ENCODE peak calls at places on chromosome 2, in seven cellular contexts. G, N, F, I, C, T and L are unnamed samples. For H3K9me3, the result is how much of the 10 kb centered on the place peaks cover.

GRCh38 chr2:200469708-200470600 is 39.9 kb downstream of the KCTD18 start:
- DNase-seq in C (no peak), G (no peak), T (no peak), F (no peak), N (no peak), I (no peak), L (peak)

GRCh38 chr2:9261231-9261883 is 54.7 kb downstream of the ASAP2 start:
- DNase-seq in F (no peak), C (peak), N (no peak), G (no peak), I (no peak), T (no peak), L (no peak)

GRCh38 chr2:67776276-67776675 is 286.5 kb downstream of the C1D start:
- DNase-seq in G (no peak), T (no peak), F (no peak), N (no peak), I (no peak), C (no peak), L (no peak)

GRCh38 chr2:14723684-14724083 is 91.2 kb downstream of the LRATD1 start:
- DNase-seq in C (no peak), T (no peak), G (no peak), I (no peak), F (no peak), N (no peak), L (no peak)

GRCh38 chr2:88733155-88733902 is 41.9 kb downstream of the RPIA start:
- DNase-seq in F (no peak), C (no peak), I (no peak), G (no peak), N (no peak), T (no peak), L (no peak)

GRCh38 chr2:74857215-74857614 is 23.3 kb downstream of the HK2 start:
- DNase-seq in C (no peak), T (no peak), N (no peak), I (no peak), G (no peak), F (no peak), L (no peak)

GRCh38 chr2:217058791-217059755 is 199.2 kb upstream of the TNP1 start:
- DNase-seq in N (no peak), T (no peak), F (no peak), C (no peak), I (peak), G (no peak), L (no peak)

GRCh38 chr2:198347936-198348335 is 543.5 kb downstream of the PLCL1 start:
- DNase-seq in C (no peak), I (no peak), N (no peak), F (no peak), G (no peak), T (no peak), L (no peak)

GRCh38 chr2:200350796-200351195 is 44.3 kb downstream of the SPATS2L start:
- DNase-seq in I (no peak), F (no peak), N (no peak), T (no peak), C (peak), G (no peak), L (no peak)

GRCh38 chr2:73075477-73076373 is 4.2 kb upstream of the SFXN5 start:
- DNase-seq in G (no peak), T (no peak), N (no peak), I (no peak), F (no peak), C (no peak), L (no peak)

GRCh38 chr2:10057231-10058107 is 14.1 kb downstream of the KLF11 start:
- DNase-seq in C (peak), G (no peak), N (no peak), I (peak), T (peak), F (peak), L (no peak)

GRCh38 chr2:2705871-2706270 is 374.8 kb upstream of the MYT1L start:
- DNase-seq in N (no peak), G (no peak), F (no peak), T (no peak), C (no peak), I (no peak), L (no peak)

GRCh38 chr2:206642075-206643025 is at the start of gene FAM237A:
- DNase-seq in I (peak), C (peak), F (peak), G (no peak), T (peak), N (peak), L (peak)

GRCh38 chr2:218276986-218277755 is 6.9 kb downstream of the PNKD start:
- DNase-seq in G (peak), N (no peak), C (no peak), T (no peak), F (no peak), I (no peak), L (no peak)

GRCh38 chr2:37648316-37649011 is 23.0 kb downstream of the CDC42EP3 start:
- DNase-seq in N (no peak), C (no peak), T (no peak), F (no peak), I (no peak), G (peak), L (no peak)

GRCh38 chr2:105712981-105713596 is 31.6 kb upstream of the NCK2 start:
- DNase-seq in G (no peak), F (no peak), T (no peak), N (no peak), C (peak), I (no peak), L (no peak)

GRCh38 chr2:37829202-37829601 is 95.9 kb upstream of the RMDN2 start:
- DNase-seq in G (no peak), T (no peak), N (no peak), I (no peak), C (peak), F (no peak), L (no peak)

GRCh38 chr2:235936493-235936892 is 231.7 kb downstream of the GBX2 start:
- DNase-seq in F (no peak), N (no peak), G (no peak), C (no peak), T (no peak), I (peak), L (no peak)

GRCh38 chr2:146602856-146603255 is 1242.0 kb upstream of the ACVR2A start:
- DNase-seq in G (no peak), C (peak), I (no peak), N (no peak), T (no peak), F (no peak), L (no peak)

GRCh38 chr2:24238158-24238557 is 63.3 kb downstream of the FAM228A start:
- DNase-seq in I (no peak), G (no peak), F (no peak), N (no peak), C (no peak), T (no peak), L (no peak)

GRCh38 chr2:239640210-239640609 is 239.4 kb upstream of the HDAC4 start:
- DNase-seq in I (no peak), C (no peak), N (no peak), F (no peak), T (no peak), G (no peak), L (no peak)

GRCh38 chr2:235827585-235827992 is 333.7 kb downstream of the AGAP1 start:
- DNase-seq in C (peak), T (no peak), N (peak), G (no peak), F (no peak), I (no peak), L (no peak)

GRCh38 chr2:217821536-217822147 is 181.2 kb downstream of the TNS1 start:
- DNase-seq in G (no peak), C (no peak), T (no peak), I (no peak), F (no peak), N (no peak), L (no peak)

GRCh38 chr2:15996536-15997423 is 56.4 kb downstream of the MYCN start:
- DNase-seq in N (no peak), T (no peak), C (no peak), F (no peak), G (no peak), I (no peak), L (no peak)
- H3K9me3 ChIP-seq in N (under half), T (under half), C (under half), F (under half), G (under half), I (under half), L (under half)

GRCh38 chr2:188403676-188404075 is 112.0 kb downstream of the GULP1 start:
- DNase-seq in C (no peak), I (no peak), F (no peak), N (no peak), T (no peak), G (no peak), L (no peak)

GRCh38 chr2:188410504-188411235 is 119.0 kb downstream of the GULP1 start:
- DNase-seq in T (no peak), C (no peak), G (no peak), F (no peak), N (no peak), I (no peak), L (no peak)

GRCh38 chr2:188404341-188405004 is 112.8 kb downstream of the GULP1 start:
- DNase-seq in I (no peak), T (no peak), N (no peak), F (no peak), C (peak), G (no peak), L (no peak)

GRCh38 chr2:188412190-188412589 is 120.5 kb downstream of the GULP1 start:
- DNase-seq in F (no peak), G (no peak), I (no peak), T (no peak), C (no peak), N (no peak), L (no peak)

DNA sequence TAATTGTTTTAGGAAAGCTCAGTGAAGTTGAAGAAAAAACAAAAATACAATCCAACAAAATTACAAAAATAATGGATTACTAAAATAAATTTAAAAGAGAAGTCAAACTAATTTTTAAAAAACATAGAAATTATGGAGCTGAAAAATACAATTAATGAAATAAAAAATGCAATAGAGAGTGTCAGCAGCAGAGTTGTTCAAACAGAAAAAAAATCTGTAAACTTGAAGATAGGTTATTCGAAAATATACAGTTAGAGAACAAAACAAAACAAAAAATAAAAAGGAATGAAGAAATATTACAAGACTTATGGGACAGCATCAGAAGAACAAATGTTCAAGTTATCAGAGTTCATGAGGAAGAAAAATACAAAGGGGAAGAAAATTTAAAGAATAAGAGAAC is 114.7 kb downstream of the GULP1 start:
- DNase-seq in I (no peak), G (no peak), C (no peak), T (no peak), F (no peak), N (no peak), L (no peak)
- H3K9me3 ChIP-seq in I (under half), G (under half), C (under half), T (under half), F (under half), N (under half), L (under half)

GRCh38 chr2:16331761-16332160 is 333.9 kb downstream of the CYRIA start:
- DNase-seq in G (no peak), F (no peak), C (no peak), N (no peak), I (no peak), T (no peak), L (no peak)

GRCh38 chr2:16330571-16331351 is 334.9 kb downstream of the CYRIA start:
- DNase-seq in F (no peak), G (no peak), I (no peak), T (no peak), N (no peak), C (no peak), L (peak)

GRCh38 chr2:16334886-16335605 is 330.6 kb downstream of the CYRIA start:
- DNase-seq in I (no peak), N (no peak), F (no peak), C (no peak), T (peak), G (no peak), L (no peak)

GRCh38 chr2:16334366-16334765 is 331.3 kb downstream of the CYRIA start:
- DNase-seq in F (no peak), I (no peak), T (no peak), N (no peak), C (no peak), G (no peak), L (no peak)

DNA sequence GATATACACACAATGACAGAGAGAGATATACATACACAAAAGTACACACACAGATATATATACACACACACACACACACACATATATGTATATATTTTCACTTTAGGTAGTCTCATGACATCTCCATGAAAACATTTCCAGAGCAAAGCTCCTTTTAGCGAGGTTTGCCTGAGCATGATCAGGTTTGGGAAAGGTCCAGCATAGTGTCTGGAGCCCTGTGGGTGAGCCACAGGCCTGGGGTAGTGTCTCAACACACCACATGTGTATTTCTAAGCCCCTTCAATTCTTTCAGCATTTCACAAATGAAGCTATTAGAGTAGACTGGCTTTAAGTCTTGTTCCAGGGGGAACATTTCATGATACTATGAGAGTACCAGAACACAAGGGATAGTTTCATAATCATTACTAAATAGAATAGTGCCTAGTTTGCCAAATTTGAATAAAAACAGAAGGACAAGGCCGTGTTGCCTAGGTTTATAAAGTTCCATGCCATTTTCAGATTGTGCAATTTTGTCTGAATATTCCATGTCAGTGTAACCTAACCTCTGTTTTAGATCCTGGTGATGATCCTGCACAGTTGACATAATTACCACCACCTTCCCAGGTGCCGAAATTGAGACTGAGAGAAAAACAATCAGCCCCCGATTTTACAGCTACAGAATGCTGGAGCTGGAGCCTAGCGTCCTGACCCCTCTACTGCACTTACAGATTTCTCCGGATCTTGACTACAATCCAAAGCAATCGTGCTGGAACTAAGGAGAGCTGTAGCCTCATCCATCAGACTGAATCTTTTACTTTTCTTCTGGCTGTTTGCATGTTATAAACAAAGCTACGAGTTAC is 332.7 kb downstream of the CYRIA start:
- DNase-seq in C (no peak), G (no peak), I (no peak), F (no peak), T (no peak), N (no peak), L (no peak)
- H3K9me3 ChIP-seq in C (under half), G (under half), I (under half), F (under half), T (under half), N (under half), L (under half)

GRCh38 chr2:65475000-65475399 is 42.6 kb upstream of the SPRED2 start:
- DNase-seq in F (no peak), C (no peak), T (no peak), G (no peak), N (no peak), I (no peak), L (no peak)

GRCh38 chr2:65478498-65479135 is 46.2 kb upstream of the SPRED2 start:
- DNase-seq in I (no peak), T (no peak), G (no peak), C (no peak), N (no peak), F (no peak), L (no peak)

GRCh38 chr2:65477590-65477989 is 45.2 kb upstream of the SPRED2 start:
- DNase-seq in N (no peak), T (no peak), I (no peak), C (no peak), F (no peak), G (no peak), L (no peak)

GRCh38 chr2:65479528-65479927 is 47.1 kb upstream of the SPRED2 start:
- DNase-seq in N (no peak), G (no peak), T (no peak), F (no peak), C (no peak), I (no peak), L (no peak)

DNA sequence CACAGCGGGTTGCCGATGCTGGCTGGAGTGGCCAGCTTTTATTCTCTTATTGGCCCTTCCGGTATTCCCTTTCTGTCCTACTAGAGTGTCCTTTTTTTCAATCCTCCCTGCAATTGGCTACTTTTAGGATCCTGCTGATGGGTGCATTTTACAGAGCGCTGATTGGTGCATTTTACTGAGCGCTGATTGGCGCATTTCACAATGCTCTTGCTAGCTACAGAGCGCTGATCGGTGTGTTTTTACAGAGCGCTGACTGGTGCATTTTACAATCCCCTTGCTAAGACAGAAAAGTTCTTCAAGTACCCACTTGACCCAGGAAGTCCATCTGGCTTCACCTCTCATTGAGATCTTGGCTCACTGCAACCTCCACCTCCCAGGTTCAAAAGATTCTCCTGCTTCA is 44.4 kb upstream of the SPRED2 start:
- DNase-seq in G (no peak), T (no peak), F (no peak), C (no peak), I (no peak), N (no peak), L (no peak)
- H3K9me3 ChIP-seq in G (under half), T (under half), F (under half), C (under half), I (under half), N (under half), L (under half)

GRCh38 chr2:22274611-22275010 is 1110.4 kb upstream of the KLHL29 start:
- DNase-seq in F (no peak), T (no peak), I (no peak), N (no peak), G (no peak), C (no peak), L (no peak)

GRCh38 chr2:22273853-22274252 is 1111.1 kb upstream of the KLHL29 start:
- DNase-seq in C (no peak), F (no peak), G (no peak), T (no peak), I (no peak), N (no peak), L (no peak)

GRCh38 chr2:22270341-22270740 is 1114.6 kb upstream of the KLHL29 start:
- DNase-seq in T (no peak), F (no peak), C (no peak), G (no peak), N (no peak), I (no peak), L (no peak)
- H3K9me3 ChIP-seq in T (under half), F (under half), C (under half), G (under half), N (under half), I (under half), L (under half)

GRCh38 chr2:4174796-4175195 is 471.4 kb downstream of the DCDC2C start:
- DNase-seq in I (no peak), T (no peak), C (no peak), N (no peak), G (no peak), F (no peak), L (no peak)
- H3K9me3 ChIP-seq in I (under half), T (under half), C (under half), N (under half), G (under half), F (under half), L (under half)

GRCh38 chr2:222303045-222303827 is 4.4 kb upstream of the PAX3 start:
- DNase-seq in C (no peak), G (no peak), F (no peak), I (no peak), T (no peak), N (no peak), L (no peak)

GRCh38 chr2:222304737-222305509 is 6.1 kb upstream of the PAX3 start:
- DNase-seq in G (no peak), I (no peak), C (no peak), N (no peak), F (no peak), T (no peak), L (no peak)

GRCh38 chr2:222305510-222306392 is 7.0 kb upstream of the PAX3 start:
- DNase-seq in F (peak), G (no peak), C (peak), N (no peak), T (peak), I (no peak), L (no peak)

GRCh38 chr2:222302178-222303018 is 3.6 kb upstream of the PAX3 start:
- DNase-seq in I (no peak), F (no peak), C (no peak), N (no peak), T (no peak), G (no peak), L (no peak)

DNA sequence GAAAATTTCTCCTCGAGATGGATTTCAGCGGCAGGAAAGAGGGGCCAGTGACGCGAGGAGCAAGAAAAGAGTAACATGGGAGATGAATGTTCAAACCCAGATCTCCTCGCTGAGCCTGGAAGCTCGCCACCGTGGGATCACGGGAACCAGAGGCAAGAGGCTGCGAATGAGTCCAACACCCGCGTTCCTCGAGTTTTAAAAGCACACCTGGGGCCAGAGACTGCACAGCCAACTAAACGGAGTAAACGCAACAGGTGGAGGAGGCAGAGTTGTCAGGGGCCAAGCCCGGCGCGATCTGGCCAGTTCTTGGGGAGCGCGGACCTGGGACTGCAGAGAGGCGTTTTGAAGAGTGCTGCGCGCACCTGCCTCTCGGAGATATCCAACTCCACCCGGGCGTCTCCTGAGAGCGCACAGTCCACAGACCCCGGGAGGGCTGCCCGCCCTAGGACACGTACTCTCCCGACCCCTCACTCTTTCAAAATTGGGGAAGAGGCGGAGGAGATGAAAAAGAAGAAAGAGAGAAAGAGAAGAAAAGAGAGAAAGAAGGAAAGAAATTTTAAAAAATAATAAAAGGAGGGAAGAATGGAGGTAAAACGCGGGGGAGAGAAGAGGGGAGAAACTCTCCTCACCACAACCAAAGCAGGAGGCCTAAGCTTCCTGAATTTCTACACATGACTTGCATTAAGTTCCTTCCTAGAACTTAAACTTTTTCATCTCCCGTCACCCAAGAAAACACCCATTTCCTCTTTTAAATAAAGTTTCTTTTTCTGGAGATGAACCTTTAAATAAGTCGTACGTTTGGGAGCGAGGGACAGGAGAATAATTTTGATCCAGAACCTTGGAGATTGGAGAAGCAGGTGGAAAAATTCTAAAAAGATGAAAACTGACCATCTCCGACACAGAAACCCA is 5.3 kb upstream of the PAX3 start:
- DNase-seq in I (no peak), N (no peak), C (no peak), F (no peak), G (no peak), T (no peak), L (no peak)
- H3K9me3 ChIP-seq in I (under half), N (under half), C (under half), F (under half), G (under half), T (under half), L (under half)